ENCODE peak calls at places on chromosomes 4 and X, in six cellular contexts. One of them, this sample, is unnamed.

GRCh38 chr4:121190389-121190788 is 26.3 kb upstream of the TNIP3 start:
- DNase-seq in NCI-H146: no peak
- DNase-seq in glutamatergic neuron: no peak
- DNase-seq in AG08396: no peak
- DNase-seq in AG09319: no peak
- DNase-seq in breast epithelium: no peak
- DNase-seq in this sample: peak; percentile 14

GRCh38 chr4:165684177-165684870 is 188.7 kb upstream of the TLL1 start:
- DNase-seq in AG09319: peak; percentile 3
- DNase-seq in glutamatergic neuron: no peak
- DNase-seq in AG08396: peak; percentile 23
- DNase-seq in NCI-H146: peak; percentile 15
- DNase-seq in breast epithelium: no peak
- DNase-seq in this sample: no peak

GRCh38 chr4:89797117-89797516 is 39.8 kb downstream of the SNCA start:
- DNase-seq in NCI-H146: no peak
- DNase-seq in breast epithelium: no peak
- DNase-seq in glutamatergic neuron: no peak
- DNase-seq in AG08396: peak; percentile 2
- DNase-seq in AG09319: no peak
- DNase-seq in this sample: no peak

GRCh38 chrX:14032383-14032782 is 2.7 kb upstream of the GEMIN8 start:
- DNase-seq in breast epithelium: no peak
- DNase-seq in AG08396: peak; percentile 50
- DNase-seq in glutamatergic neuron: no peak
- DNase-seq in AG09319: no peak
- DNase-seq in NCI-H146: peak; percentile 37
- DNase-seq in this sample: peak; percentile 42

GRCh38 chr4:173534439-173534838 is 4.4 kb upstream of the HAND2 start:
- DNase-seq in NCI-H146: no peak
- DNase-seq in glutamatergic neuron: no peak
- DNase-seq in AG09319: no peak
- DNase-seq in breast epithelium: no peak
- DNase-seq in AG08396: no peak
- DNase-seq in this sample: no peak

GRCh38 chr4:150135134-150135773 is 57.0 kb downstream of the DCLK2 start:
- DNase-seq in NCI-H146: no peak
- DNase-seq in breast epithelium: no peak
- DNase-seq in AG08396: no peak
- DNase-seq in glutamatergic neuron: no peak
- DNase-seq in AG09319: no peak
- DNase-seq in this sample: no peak

GRCh38 chr4:42478941-42479340 is 81.7 kb downstream of the SHISA3 start:
- DNase-seq in AG08396: no peak
- DNase-seq in breast epithelium: no peak
- DNase-seq in NCI-H146: no peak
- DNase-seq in glutamatergic neuron: no peak
- DNase-seq in AG09319: no peak
- DNase-seq in this sample: no peak

GRCh38 chr4:95549246-95550138 is 719 bp upstream of the UNC5C start:
- DNase-seq in breast epithelium: no peak
- DNase-seq in AG09319: no peak
- DNase-seq in NCI-H146: no peak
- DNase-seq in glutamatergic neuron: peak; percentile 76
- DNase-seq in AG08396: peak; percentile 31
- DNase-seq in this sample: peak; percentile 70

GRCh38 chr4:145177906-145178538 is 2.4 kb downstream of the OTUD4 start:
- DNase-seq in glutamatergic neuron: no peak
- DNase-seq in AG09319: no peak
- DNase-seq in NCI-H146: no peak
- DNase-seq in AG08396: no peak
- DNase-seq in breast epithelium: no peak
- DNase-seq in this sample: no peak

GRCh38 chr4:114223580-114223979 is 244.1 kb upstream of the ARSJ start:
- DNase-seq in glutamatergic neuron: no peak
- DNase-seq in breast epithelium: no peak
- DNase-seq in AG09319: no peak
- DNase-seq in NCI-H146: no peak
- DNase-seq in AG08396: no peak
- DNase-seq in this sample: no peak

GRCh38 chrX:729583-730409 is 99.2 kb downstream of the SHOX start:
- DNase-seq in AG08396: no peak
- DNase-seq in NCI-H146: no peak
- DNase-seq in glutamatergic neuron: no peak
- DNase-seq in AG09319: no peak
- DNase-seq in breast epithelium: no peak
- DNase-seq in this sample: no peak

GRCh38 chrX:19595036-19595435 is 79.7 kb upstream of the MAP3K15 start:
- DNase-seq in breast epithelium: no peak
- DNase-seq in glutamatergic neuron: no peak
- DNase-seq in AG08396: no peak
- DNase-seq in AG09319: no peak
- DNase-seq in NCI-H146: no peak
- DNase-seq in this sample: no peak

GRCh38 chr4:73208376-73208775 is 50.2 kb downstream of the ANKRD17 start:
- DNase-seq in NCI-H146: no peak
- DNase-seq in AG08396: peak; percentile 14
- DNase-seq in breast epithelium: no peak
- DNase-seq in AG09319: no peak
- DNase-seq in glutamatergic neuron: no peak
- DNase-seq in this sample: no peak

GRCh38 chr4:96052827-96053226 is 212.9 kb downstream of the PDHA2 start:
- DNase-seq in AG08396: no peak
- DNase-seq in AG09319: no peak
- DNase-seq in breast epithelium: no peak
- DNase-seq in NCI-H146: no peak
- DNase-seq in glutamatergic neuron: no peak
- DNase-seq in this sample: no peak

GRCh38 chr4:148874331-148874730 is 432.1 kb upstream of the NR3C2 start:
- DNase-seq in AG08396: no peak
- DNase-seq in AG09319: no peak
- DNase-seq in glutamatergic neuron: no peak
- DNase-seq in breast epithelium: no peak
- DNase-seq in NCI-H146: no peak
- DNase-seq in this sample: no peak

GRCh38 chrX:69107231-69107739 is 58.0 kb downstream of the PJA1 start:
- DNase-seq in AG08396: no peak
- DNase-seq in NCI-H146: no peak
- DNase-seq in AG09319: no peak
- DNase-seq in glutamatergic neuron: peak; percentile 26
- DNase-seq in breast epithelium: no peak
- DNase-seq in this sample: no peak

GRCh38 chrX:112642349-112642748 is 37.4 kb downstream of the LHFPL1 start:
- DNase-seq in AG08396: peak; percentile 56
- DNase-seq in glutamatergic neuron: peak; percentile 18
- DNase-seq in breast epithelium: no peak
- DNase-seq in AG09319: no peak
- DNase-seq in NCI-H146: peak; percentile 36
- DNase-seq in this sample: peak; percentile 57

GRCh38 chrX:68415289-68415688 is 18.0 kb downstream of the OPHN1 start:
- DNase-seq in NCI-H146: no peak
- DNase-seq in AG08396: peak; percentile 16
- DNase-seq in glutamatergic neuron: no peak
- DNase-seq in AG09319: peak; percentile 37
- DNase-seq in breast epithelium: no peak
- DNase-seq in this sample: no peak

GRCh38 chr4:183096276-183096965 is 2.6 kb upstream of the WWC2 start:
- DNase-seq in NCI-H146: no peak
- DNase-seq in AG09319: no peak
- DNase-seq in AG08396: no peak
- DNase-seq in glutamatergic neuron: no peak
- DNase-seq in breast epithelium: no peak
- DNase-seq in this sample: no peak

GRCh38 chrX:150664290-150664689 is 28.9 kb upstream of the MTMR1 start:
- DNase-seq in AG09319: no peak
- DNase-seq in glutamatergic neuron: no peak
- DNase-seq in AG08396: no peak
- DNase-seq in breast epithelium: no peak
- DNase-seq in NCI-H146: peak; percentile 30
- DNase-seq in this sample: no peak

GRCh38 chrX:153973127-153974002 is 811 bp downstream of the TMEM187 start:
- DNase-seq in AG08396: no peak
- DNase-seq in glutamatergic neuron: no peak
- DNase-seq in breast epithelium: no peak
- DNase-seq in NCI-H146: peak; percentile 85
- DNase-seq in AG09319: no peak
- DNase-seq in this sample: no peak

GRCh38 chr4:156974264-156974663 is 2.7 kb upstream of the PDGFC start:
- DNase-seq in NCI-H146: no peak
- DNase-seq in glutamatergic neuron: no peak
- DNase-seq in breast epithelium: no peak
- DNase-seq in AG08396: peak; percentile 26
- DNase-seq in AG09319: no peak
- DNase-seq in this sample: no peak

GRCh38 chr4:53541577-53542206 is 49.6 kb downstream of the LNX1 start:
- DNase-seq in AG08396: peak; percentile 37
- DNase-seq in NCI-H146: peak; percentile 38
- DNase-seq in glutamatergic neuron: no peak
- DNase-seq in AG09319: peak; percentile 77
- DNase-seq in breast epithelium: no peak
- DNase-seq in this sample: no peak

GRCh38 chrX:70038951-70039350 is 10.8 kb downstream of the AWAT2 start:
- DNase-seq in AG08396: no peak
- DNase-seq in breast epithelium: no peak
- DNase-seq in NCI-H146: no peak
- DNase-seq in AG09319: no peak
- DNase-seq in glutamatergic neuron: no peak
- DNase-seq in this sample: no peak

GRCh38 chrX:8179653-8180052 is 8.6 kb upstream of the VCX2 start:
- DNase-seq in breast epithelium: no peak
- DNase-seq in AG08396: no peak
- DNase-seq in AG09319: no peak
- DNase-seq in glutamatergic neuron: no peak
- DNase-seq in NCI-H146: peak; percentile 15
- DNase-seq in this sample: no peak

GRCh38 chr4:118865091-118865708 is 23.5 kb upstream of the SYNPO2 start:
- DNase-seq in NCI-H146: peak; percentile 54
- DNase-seq in breast epithelium: no peak
- DNase-seq in glutamatergic neuron: no peak
- DNase-seq in AG09319: no peak
- DNase-seq in AG08396: peak; percentile 55
- DNase-seq in this sample: peak; percentile 61

GRCh38 chrX:83108278-83108677 is 399.8 kb upstream of the POU3F4 start:
- DNase-seq in AG08396: no peak
- DNase-seq in glutamatergic neuron: no peak
- DNase-seq in AG09319: no peak
- DNase-seq in breast epithelium: no peak
- DNase-seq in NCI-H146: no peak
- DNase-seq in this sample: no peak

GRCh38 chr4:10084651-10085320 is 31.8 kb downstream of the WDR1 start:
- DNase-seq in AG09319: no peak
- DNase-seq in glutamatergic neuron: peak; percentile 6
- DNase-seq in breast epithelium: no peak
- DNase-seq in AG08396: no peak
- DNase-seq in NCI-H146: no peak
- DNase-seq in this sample: no peak

GRCh38 chr4:108356209-108356535 is 187.4 kb upstream of the LEF1 start:
- DNase-seq in AG08396: no peak
- DNase-seq in NCI-H146: no peak
- DNase-seq in AG09319: no peak
- DNase-seq in breast epithelium: no peak
- DNase-seq in glutamatergic neuron: no peak
- DNase-seq in this sample: no peak